ENCODE peak calls at places on chromosomes 13 and 19, in seven cellular contexts. Y, D, K, G, N, T and Z are unnamed samples.

GRCh38 chr19:35552534-35553384 is 7.3 kb downstream of the TMEM147 start:
- DNase-seq in K (no peak), N (no peak), D (no peak), T (no peak), G (no peak), Y (no peak), Z (no peak)

GRCh38 chr13:30191491-30192100 is 115.8 kb downstream of the KATNAL1 start:
- DNase-seq in N (no peak), K (no peak), D (no peak), T (peak), G (no peak), Y (no peak), Z (no peak)

GRCh38 chr13:23871616-23872220 is 17.5 kb downstream of the MIPEP start:
- DNase-seq in G (no peak), Y (no peak), K (peak), N (no peak), T (peak), D (no peak), Z (peak)

GRCh38 chr13:27712421-27712820 is 79.9 kb upstream of the GSX1 start:
- DNase-seq in Y (no peak), D (peak), T (peak), G (no peak), K (no peak), N (peak), Z (peak)

GRCh38 chr19:19464339-19465098 is 50.8 kb downstream of the TSSK6 start:
- DNase-seq in K (peak), G (no peak), Y (no peak), T (no peak), D (no peak), N (no peak), Z (peak)

GRCh38 chr19:55687281-55688172 is 12.5 kb downstream of the EPN1 start:
- DNase-seq in G (no peak), Y (no peak), T (no peak), D (no peak), K (no peak), N (no peak), Z (no peak)

GRCh38 chr19:13026478-13026999 is 31.3 kb downstream of the NFIX start:
- DNase-seq in K (no peak), N (no peak), T (no peak), G (no peak), Y (no peak), D (no peak), Z (peak)

GRCh38 chr19:6232567-6232966 is 47.2 kb downstream of the MLLT1 start:
- DNase-seq in D (no peak), N (no peak), K (no peak), Y (no peak), G (no peak), T (peak), Z (no peak)

GRCh38 chr13:93549326-93549855 is 322.8 kb downstream of the GPC6 start:
- DNase-seq in K (no peak), Y (no peak), T (no peak), D (no peak), N (no peak), G (no peak), Z (no peak)

GRCh38 chr19:15144046-15144646 is 36.9 kb downstream of the SYDE1 start:
- DNase-seq in Y (no peak), T (no peak), K (no peak), N (no peak), D (no peak), G (no peak), Z (no peak)

GRCh38 chr19:29439688-29440550 is 85.9 kb upstream of the VSTM2B start:
- DNase-seq in N (no peak), Y (no peak), T (no peak), D (no peak), G (no peak), K (no peak), Z (no peak)

GRCh38 chr13:113629814-113630213 is 28.2 kb downstream of the ATP4B start:
- DNase-seq in N (no peak), Y (no peak), K (no peak), T (no peak), G (no peak), D (no peak), Z (no peak)

GRCh38 chr13:99432637-99433542 is 68.4 kb upstream of the TM9SF2 start:
- DNase-seq in Y (peak), G (no peak), N (peak), K (peak), D (peak), T (peak), Z (peak)

GRCh38 chr13:105969761-105970160 is 565.7 kb downstream of the EFNB2 start:
- DNase-seq in T (peak), G (no peak), N (no peak), K (no peak), Y (no peak), D (no peak), Z (peak)

GRCh38 chr13:103282571-103283450 is 216.6 kb upstream of the SLC10A2 start:
- DNase-seq in G (no peak), Y (no peak), T (peak), N (no peak), D (no peak), K (no peak), Z (peak)

GRCh38 chr19:37098570-37098969 is 20.3 kb downstream of the ZNF420 start:
- DNase-seq in N (no peak), D (no peak), K (no peak), Y (no peak), G (no peak), T (no peak), Z (no peak)

GRCh38 chr13:77310579-77311279 is 16.2 kb downstream of the MYCBP2 start:
- DNase-seq in K (no peak), T (no peak), Y (no peak), G (no peak), D (no peak), N (no peak), Z (no peak)

GRCh38 chr19:52685811-52686210 is 47.7 kb upstream of the ZNF83 start:
- DNase-seq in D (no peak), G (no peak), T (no peak), N (no peak), K (no peak), Y (no peak), Z (no peak)

GRCh38 chr19:11418518-11419506 is at the start of gene RGL3:
- DNase-seq in T (no peak), N (no peak), K (peak), Y (no peak), G (no peak), D (no peak), Z (peak)

GRCh38 chr13:30872685-30873443 is 33.2 kb upstream of the MEDAG start:
- DNase-seq in Y (peak), K (peak), D (no peak), T (no peak), G (peak), N (no peak), Z (peak)

GRCh38 chr13:82847595-82847994 is 1034.7 kb downstream of the SLITRK1 start:
- DNase-seq in Y (no peak), G (no peak), K (no peak), T (no peak), N (no peak), D (no peak), Z (peak)

GRCh38 chr19:16889883-16890460 is 1.2 kb downstream of the F2RL3 start:
- DNase-seq in T (no peak), K (no peak), D (no peak), Y (no peak), N (no peak), G (no peak), Z (no peak)

GRCh38 chr19:40650749-40651305 is 39.6 kb downstream of the NUMBL start:
- DNase-seq in K (no peak), T (no peak), D (no peak), Y (no peak), N (no peak), G (no peak), Z (no peak)

GRCh38 chr19:52522555-52522954 is 4.9 kb upstream of the ZNF808 start:
- DNase-seq in Y (no peak), T (no peak), G (no peak), N (no peak), K (peak), D (no peak), Z (no peak)

GRCh38 chr19:343941-344624 is 513 bp downstream of the MIER2 start:
- DNase-seq in D (peak), T (peak), G (no peak), N (peak), K (peak), Y (no peak), Z (peak)